ENCODE peak calls at places on chromosomes 3 and 15, in eight cellular contexts. One of them, this sample, is unnamed.

GRCh38 chr15:66008920-66009572 is 139.8 kb downstream of the RAB11A start:
- DNase-seq in MCF 10A: peak; percentile 54
- DNase-seq in NCI-H2081: no peak
- DNase-seq in nephron progenitor cell: no peak
- DNase-seq in G401: no peak
- DNase-seq in AG09309: no peak
- DNase-seq in pancreas: no peak
- DNase-seq in T-cell: no peak
- DNase-seq in this sample: no peak

GRCh38 chr15:95368211-95368610 is 962.3 kb upstream of the NR2F2 start:
- DNase-seq in MCF 10A: no peak
- DNase-seq in NCI-H2081: no peak
- DNase-seq in nephron progenitor cell: peak; percentile 14
- DNase-seq in G401: no peak
- DNase-seq in AG09309: no peak
- DNase-seq in pancreas: no peak
- DNase-seq in T-cell: no peak
- DNase-seq in this sample: no peak

GRCh38 chr15:78374436-78375393 is 34.6 kb downstream of the CRABP1 start:
- DNase-seq in MCF 10A: peak; percentile 85
- DNase-seq in NCI-H2081: no peak
- DNase-seq in nephron progenitor cell: no peak
- DNase-seq in G401: no peak
- DNase-seq in AG09309: no peak
- DNase-seq in pancreas: peak; percentile 24
- DNase-seq in T-cell: no peak
- DNase-seq in this sample: no peak

GRCh38 chr15:92510163-92510882 is 116.6 kb downstream of the ST8SIA2 start:
- DNase-seq in MCF 10A: peak; percentile 14
- DNase-seq in NCI-H2081: no peak
- DNase-seq in nephron progenitor cell: no peak
- DNase-seq in G401: no peak
- DNase-seq in AG09309: no peak
- DNase-seq in pancreas: no peak
- DNase-seq in T-cell: no peak
- DNase-seq in this sample: no peak

GRCh38 chr3:112647122-112647521 is 6.2 kb upstream of the CCDC80 start:
- DNase-seq in MCF 10A: peak; percentile 80
- DNase-seq in NCI-H2081: no peak
- DNase-seq in nephron progenitor cell: no peak
- DNase-seq in G401: no peak
- DNase-seq in AG09309: peak; percentile 78
- DNase-seq in pancreas: no peak
- DNase-seq in T-cell: no peak
- DNase-seq in this sample: no peak

GRCh38 chr3:77449459-77449858 is 409.6 kb downstream of the ROBO2 start:
- DNase-seq in MCF 10A: no peak
- DNase-seq in NCI-H2081: no peak
- DNase-seq in nephron progenitor cell: no peak
- DNase-seq in G401: peak; percentile 29
- DNase-seq in AG09309: no peak
- DNase-seq in pancreas: no peak
- DNase-seq in T-cell: no peak
- DNase-seq in this sample: no peak

GRCh38 chr15:93942140-93942808 is 289.1 kb upstream of the MCTP2 start:
- DNase-seq in MCF 10A: peak; percentile 61
- DNase-seq in NCI-H2081: peak; percentile 58
- DNase-seq in nephron progenitor cell: no peak
- DNase-seq in G401: no peak
- DNase-seq in AG09309: no peak
- DNase-seq in pancreas: no peak
- DNase-seq in T-cell: no peak
- DNase-seq in this sample: no peak

GRCh38 chr15:71056111-71056510 is 59.2 kb upstream of the THSD4 start:
- DNase-seq in MCF 10A: no peak
- DNase-seq in NCI-H2081: no peak
- DNase-seq in nephron progenitor cell: no peak
- DNase-seq in G401: no peak
- DNase-seq in AG09309: no peak
- DNase-seq in pancreas: no peak
- DNase-seq in T-cell: no peak
- DNase-seq in this sample: no peak

GRCh38 chr3:106862067-106862466 is 515.2 kb upstream of the CCDC54 start:
- DNase-seq in MCF 10A: peak; percentile 27
- DNase-seq in NCI-H2081: no peak
- DNase-seq in nephron progenitor cell: no peak
- DNase-seq in G401: peak; percentile 1
- DNase-seq in AG09309: no peak
- DNase-seq in pancreas: no peak
- DNase-seq in T-cell: no peak
- DNase-seq in this sample: no peak

GRCh38 chr15:42736178-42736792 is 643 bp downstream of the CDAN1 start:
- DNase-seq in MCF 10A: no peak
- DNase-seq in NCI-H2081: no peak
- DNase-seq in nephron progenitor cell: no peak
- DNase-seq in G401: peak; percentile 17
- DNase-seq in AG09309: no peak
- DNase-seq in pancreas: peak; percentile 50
- DNase-seq in T-cell: no peak
- DNase-seq in this sample: no peak

GRCh38 chr15:81339321-81339720 is 15.4 kb upstream of the STARD5 start:
- DNase-seq in MCF 10A: no peak
- DNase-seq in NCI-H2081: no peak
- DNase-seq in nephron progenitor cell: no peak
- DNase-seq in G401: no peak
- DNase-seq in AG09309: no peak
- DNase-seq in pancreas: no peak
- DNase-seq in T-cell: no peak
- DNase-seq in this sample: no peak

GRCh38 chr15:48419896-48420295 is 88.7 kb downstream of the DUT start:
- DNase-seq in MCF 10A: no peak
- DNase-seq in NCI-H2081: no peak
- DNase-seq in nephron progenitor cell: no peak
- DNase-seq in G401: no peak
- DNase-seq in AG09309: no peak
- DNase-seq in pancreas: no peak
- DNase-seq in T-cell: no peak
- DNase-seq in this sample: no peak

GRCh38 chr15:23073890-23074631 is 34.7 kb upstream of the TUBGCP5 start:
- DNase-seq in MCF 10A: peak; percentile 72
- DNase-seq in NCI-H2081: peak; percentile 89
- DNase-seq in nephron progenitor cell: no peak
- DNase-seq in G401: peak; percentile 75
- DNase-seq in AG09309: no peak
- DNase-seq in pancreas: peak; percentile 55
- DNase-seq in T-cell: no peak
- DNase-seq in this sample: peak; percentile 23

GRCh38 chr15:81182746-81183402 is 13.8 kb upstream of the IL16 start:
- DNase-seq in MCF 10A: no peak
- DNase-seq in NCI-H2081: no peak
- DNase-seq in nephron progenitor cell: no peak
- DNase-seq in G401: no peak
- DNase-seq in AG09309: no peak
- DNase-seq in pancreas: no peak
- DNase-seq in T-cell: no peak
- DNase-seq in this sample: no peak

GRCh38 chr3:190305406-190305805 is 16.8 kb downstream of the CLDN1 start:
- DNase-seq in MCF 10A: peak; percentile 78
- DNase-seq in NCI-H2081: no peak
- DNase-seq in nephron progenitor cell: no peak
- DNase-seq in G401: no peak
- DNase-seq in AG09309: no peak
- DNase-seq in pancreas: no peak
- DNase-seq in T-cell: no peak
- DNase-seq in this sample: no peak

GRCh38 chr3:58537412-58538301 is 667 bp upstream of the ACOX2 start:
- DNase-seq in MCF 10A: peak; percentile 68
- DNase-seq in NCI-H2081: no peak
- DNase-seq in nephron progenitor cell: no peak
- DNase-seq in G401: peak; percentile 69
- DNase-seq in AG09309: no peak
- DNase-seq in pancreas: no peak
- DNase-seq in T-cell: no peak
- DNase-seq in this sample: no peak

This sample was measured in Ammon's horn.